ENCODE peak calls at places on chromosomes 2 and 18, in six cellular contexts. G is neural crest cell, W is frontal cortex, P is posterior cingulate gyrus, Q is nucleus accumbens, V is IMR-90. B is an unnamed sample.

GRCh38 chr2:37776487-37776886 is 105.0 kb upstream of the CDC42EP3 start:
- DNase-seq in P (no peak), Q (no peak), V (peak; percentile 93), W (no peak), G (no peak), B (peak; percentile 84)

GRCh38 chr2:118088051-118089014 is at the start of gene INSIG2:
- DNase-seq in V (peak; percentile 91), P (peak; percentile 85), Q (peak; percentile 90), G (peak; percentile 92), W (peak; percentile 58), B (peak; percentile 89)

GRCh38 chr2:159218389-159218788 is 68.1 kb downstream of the WDSUB1 start:
- DNase-seq in G (no peak), Q (no peak), V (no peak), W (no peak), P (no peak), B (no peak)

GRCh38 chr18:37483984-37484892 is 81.4 kb downstream of the CELF4 start:
- DNase-seq in Q (no peak), W (no peak), P (no peak), V (no peak), G (no peak), B (no peak)

GRCh38 chr18:48813833-48814489 is 136.8 kb downstream of the SMAD7 start:
- DNase-seq in W (no peak), Q (no peak), G (no peak), V (no peak), P (no peak), B (peak; percentile 49)

GRCh38 chr2:85445316-85446295 is 27.1 kb downstream of the SH2D6 start:
- DNase-seq in W (no peak), Q (peak; percentile 21), V (peak; percentile 84), P (peak; percentile 36), G (no peak), B (peak; percentile 92)

GRCh38 chr2:151290467-151290866 is 999 bp upstream of the NMI start:
- DNase-seq in W (no peak), G (no peak), Q (no peak), V (no peak), P (no peak), B (no peak)

GRCh38 chr2:201985740-201986735 is 47.6 kb upstream of the FZD7 start:
- DNase-seq in G (no peak), W (no peak), P (no peak), V (peak; percentile 29), Q (no peak), B (no peak)

GRCh38 chr2:172350844-172351480 is 76.4 kb upstream of the ITGA6 start:
- DNase-seq in W (no peak), P (peak; percentile 42), G (no peak), Q (peak; percentile 44), V (no peak), B (no peak)

GRCh38 chr2:55235724-55236538 is 3.4 kb downstream of the RPS27A start:
- DNase-seq in W (no peak), G (no peak), Q (no peak), V (no peak), P (no peak), B (peak; percentile 4)

GRCh38 chr2:218028562-218029348 is 26.0 kb upstream of the TNS1 start:
- DNase-seq in W (no peak), G (no peak), Q (no peak), V (no peak), P (no peak), B (no peak)

GRCh38 chr2:239201531-239201876 is 199.3 kb downstream of the HDAC4 start:
- DNase-seq in P (no peak), V (no peak), W (no peak), G (no peak), Q (no peak), B (peak; percentile 35)

GRCh38 chr2:128638311-128638710 is 319.6 kb upstream of the HS6ST1 start:
- DNase-seq in W (no peak), Q (no peak), G (no peak), V (no peak), P (no peak), B (no peak)

GRCh38 chr2:179726461-179727180 is 134.8 kb downstream of the ZNF385B start:
- DNase-seq in Q (no peak), G (no peak), V (no peak), P (no peak), W (no peak), B (no peak)

B was measured in fibroblast of the aortic adventitia.